ENCODE peak calls at places on chromosome 22, in five cellular contexts. One of them, this sample, is unnamed. For H4K20me1, the result is how much of the 10 kb centered on the place peaks cover.

GRCh38 chr22:30286813-30287625 is 2.3 kb downstream of the CASTOR1 start:
- DNase-seq in HepG2: peak
- DNase-seq in K562: peak
- DNase-seq in SK-N-SH: peak
- DNase-seq in GM12878: no peak
- DNase-seq in this sample: peak

GRCh38 chr22:22833488-22833887 is 54.1 kb upstream of the IGLL5 start:
- DNase-seq in HepG2: no peak
- DNase-seq in K562: no peak
- DNase-seq in SK-N-SH: no peak
- DNase-seq in GM12878: no peak
- DNase-seq in this sample: no peak

GRCh38 chr22:19802001-19802880 is 41.7 kb downstream of the TBX1 start:
- DNase-seq in HepG2: no peak
- DNase-seq in K562: no peak
- DNase-seq in SK-N-SH: peak
- DNase-seq in GM12878: no peak
- DNase-seq in this sample: no peak

GRCh38 chr22:44601725-44602124 is 100.3 kb upstream of the PRR5 start:
- DNase-seq in HepG2: no peak
- DNase-seq in K562: no peak
- DNase-seq in SK-N-SH: no peak
- DNase-seq in GM12878: no peak
- DNase-seq in this sample: no peak

GRCh38 chr22:32327596-32328171 is 30.0 kb upstream of the RFPL3 start:
- DNase-seq in HepG2: no peak
- DNase-seq in K562: no peak
- DNase-seq in SK-N-SH: no peak
- DNase-seq in GM12878: no peak
- DNase-seq in this sample: no peak

GRCh38 chr22:44127353-44127752 is 53.4 kb upstream of the PARVG start:
- DNase-seq in HepG2: no peak
- DNase-seq in K562: no peak
- DNase-seq in SK-N-SH: no peak
- DNase-seq in GM12878: no peak
- DNase-seq in this sample: no peak

GRCh38 chr22:19730141-19730661 is 6.9 kb downstream of the GP1BB start:
- DNase-seq in HepG2: no peak
- DNase-seq in K562: no peak
- DNase-seq in SK-N-SH: no peak
- DNase-seq in GM12878: no peak
- DNase-seq in this sample: no peak

GRCh38 chr22:19085233-19086043 is 36.8 kb downstream of the DGCR2 start:
- DNase-seq in HepG2: peak
- DNase-seq in K562: no peak
- DNase-seq in SK-N-SH: peak
- DNase-seq in GM12878: peak
- DNase-seq in this sample: peak

GRCh38 chr22:20448630-20449029 is 11.0 kb upstream of the SCARF2 start:
- DNase-seq in HepG2: no peak
- DNase-seq in K562: no peak
- DNase-seq in SK-N-SH: no peak
- DNase-seq in GM12878: no peak
- DNase-seq in this sample: no peak

GRCh38 chr22:19287889-19288288 is 3.6 kb downstream of the CLTCL1 start:
- DNase-seq in HepG2: no peak
- DNase-seq in K562: no peak
- DNase-seq in SK-N-SH: no peak
- DNase-seq in GM12878: no peak
- DNase-seq in this sample: peak

GRCh38 chr22:19353363-19354131 is 62.0 kb upstream of the CLTCL1 start:
- DNase-seq in HepG2: no peak
- DNase-seq in K562: no peak
- DNase-seq in SK-N-SH: no peak
- DNase-seq in GM12878: no peak
- DNase-seq in this sample: no peak

GRCh38 chr22:43243275-43243768 is 56.4 kb upstream of the TTLL12 start:
- DNase-seq in HepG2: no peak
- DNase-seq in K562: no peak
- DNase-seq in SK-N-SH: no peak
- DNase-seq in GM12878: no peak
- DNase-seq in this sample: no peak

GRCh38 chr22:18110194-18110943 is at the start of gene TUBA8:
- DNase-seq in HepG2: no peak
- DNase-seq in K562: no peak
- DNase-seq in SK-N-SH: peak
- DNase-seq in GM12878: no peak
- DNase-seq in this sample: peak

GRCh38 chr22:27804683-27805297 is 3.2 kb upstream of the MN1 start:
- DNase-seq in HepG2: peak
- DNase-seq in K562: peak
- DNase-seq in SK-N-SH: peak
- DNase-seq in GM12878: no peak
- DNase-seq in this sample: peak

DNA sequence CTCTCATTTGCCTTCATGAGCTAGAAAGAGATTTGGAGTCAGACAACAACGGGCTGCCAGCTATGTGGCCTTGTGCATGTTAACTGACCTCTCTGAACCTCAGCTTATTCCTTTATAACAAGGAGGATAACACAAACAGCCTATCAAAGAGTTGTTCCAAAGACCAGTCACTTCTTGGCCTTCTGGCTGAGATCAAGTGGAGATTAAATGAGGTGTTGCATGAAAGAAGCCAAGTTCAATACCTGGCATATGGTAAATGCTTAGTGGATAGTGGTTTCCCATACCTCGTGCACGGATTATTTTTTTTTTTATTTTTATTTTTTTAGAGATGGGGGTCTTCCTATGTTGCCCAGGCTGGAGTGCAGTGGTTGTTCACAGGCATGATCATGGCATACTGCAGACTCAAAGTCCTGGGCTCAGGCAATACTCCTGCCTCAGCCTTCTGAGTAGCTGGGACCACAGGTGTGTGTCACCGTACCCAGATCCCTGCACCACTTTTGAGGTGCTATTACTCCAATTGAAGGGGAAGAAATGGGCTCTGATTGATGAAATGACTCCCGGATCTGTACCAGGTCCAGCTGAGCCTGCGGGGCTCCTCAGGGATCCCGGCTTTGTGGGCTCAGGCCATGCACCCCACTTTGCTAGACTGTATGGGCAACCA is 4.9 kb downstream of the LGALS1 start:
- DNase-seq in HepG2: no peak
- DNase-seq in K562: no peak
- DNase-seq in SK-N-SH: no peak
- DNase-seq in GM12878: no peak
- DNase-seq in this sample: peak
- TF ChIP-seq SMC3 in HepG2: no peak
- TF ChIP-seq SMC3 in K562: no peak
- TF ChIP-seq SMC3 in SK-N-SH: no peak
- TF ChIP-seq SMC3 in GM12878: no peak
- TF ChIP-seq SMC3 in this sample: no peak

GRCh38 chr22:40067639-40068038 is 72.9 kb downstream of the FAM83F start:
- DNase-seq in HepG2: no peak
- DNase-seq in K562: no peak
- DNase-seq in SK-N-SH: no peak
- DNase-seq in GM12878: no peak
- DNase-seq in this sample: no peak
- H4K20me1 ChIP-seq in HepG2: under half
- H4K20me1 ChIP-seq in K562: under half
- H4K20me1 ChIP-seq in SK-N-SH: under half
- H4K20me1 ChIP-seq in GM12878: under half
- H4K20me1 ChIP-seq in this sample: under half

GRCh38 chr22:46833228-46833627 is 70.8 kb downstream of the TBC1D22A start:
- DNase-seq in HepG2: peak
- DNase-seq in K562: no peak
- DNase-seq in SK-N-SH: no peak
- DNase-seq in GM12878: no peak
- DNase-seq in this sample: peak

GRCh38 chr22:46829140-46829891 is 66.9 kb downstream of the TBC1D22A start:
- DNase-seq in HepG2: no peak
- DNase-seq in K562: no peak
- DNase-seq in SK-N-SH: peak
- DNase-seq in GM12878: no peak
- DNase-seq in this sample: peak

GRCh38 chr22:46828323-46829139 is 66.1 kb downstream of the TBC1D22A start:
- DNase-seq in HepG2: no peak
- DNase-seq in K562: no peak
- DNase-seq in SK-N-SH: peak
- DNase-seq in GM12878: no peak
- DNase-seq in this sample: no peak

GRCh38 chr22:46830001-46830715 is 67.7 kb downstream of the TBC1D22A start:
- DNase-seq in HepG2: no peak
- DNase-seq in K562: no peak
- DNase-seq in SK-N-SH: peak
- DNase-seq in GM12878: no peak
- DNase-seq in this sample: peak

GRCh38 chr22:46830841-46831240 is 68.4 kb downstream of the TBC1D22A start:
- DNase-seq in HepG2: no peak
- DNase-seq in K562: no peak
- DNase-seq in SK-N-SH: no peak
- DNase-seq in GM12878: no peak
- DNase-seq in this sample: peak
- H3K9ac ChIP-seq in HepG2: no peak
- H3K9ac ChIP-seq in K562: no peak
- H3K9ac ChIP-seq in SK-N-SH: peak
- H3K9ac ChIP-seq in GM12878: no peak
- H3K9ac ChIP-seq in this sample: no peak

GRCh38 chr22:25487508-25487907 is 77.0 kb upstream of the GRK3 start:
- DNase-seq in HepG2: no peak
- DNase-seq in K562: no peak
- DNase-seq in SK-N-SH: no peak
- DNase-seq in GM12878: no peak
- DNase-seq in this sample: no peak

GRCh38 chr22:25485626-25486545 is 78.6 kb upstream of the GRK3 start:
- DNase-seq in HepG2: no peak
- DNase-seq in K562: no peak
- DNase-seq in SK-N-SH: no peak
- DNase-seq in GM12878: peak
- DNase-seq in this sample: peak

GRCh38 chr22:25490869-25491268 is 73.6 kb upstream of the GRK3 start:
- DNase-seq in HepG2: no peak
- DNase-seq in K562: no peak
- DNase-seq in SK-N-SH: no peak
- DNase-seq in GM12878: no peak
- DNase-seq in this sample: no peak

GRCh38 chr22:25489947-25490346 is 74.5 kb upstream of the GRK3 start:
- DNase-seq in HepG2: no peak
- DNase-seq in K562: no peak
- DNase-seq in SK-N-SH: no peak
- DNase-seq in GM12878: no peak
- DNase-seq in this sample: no peak

DNA sequence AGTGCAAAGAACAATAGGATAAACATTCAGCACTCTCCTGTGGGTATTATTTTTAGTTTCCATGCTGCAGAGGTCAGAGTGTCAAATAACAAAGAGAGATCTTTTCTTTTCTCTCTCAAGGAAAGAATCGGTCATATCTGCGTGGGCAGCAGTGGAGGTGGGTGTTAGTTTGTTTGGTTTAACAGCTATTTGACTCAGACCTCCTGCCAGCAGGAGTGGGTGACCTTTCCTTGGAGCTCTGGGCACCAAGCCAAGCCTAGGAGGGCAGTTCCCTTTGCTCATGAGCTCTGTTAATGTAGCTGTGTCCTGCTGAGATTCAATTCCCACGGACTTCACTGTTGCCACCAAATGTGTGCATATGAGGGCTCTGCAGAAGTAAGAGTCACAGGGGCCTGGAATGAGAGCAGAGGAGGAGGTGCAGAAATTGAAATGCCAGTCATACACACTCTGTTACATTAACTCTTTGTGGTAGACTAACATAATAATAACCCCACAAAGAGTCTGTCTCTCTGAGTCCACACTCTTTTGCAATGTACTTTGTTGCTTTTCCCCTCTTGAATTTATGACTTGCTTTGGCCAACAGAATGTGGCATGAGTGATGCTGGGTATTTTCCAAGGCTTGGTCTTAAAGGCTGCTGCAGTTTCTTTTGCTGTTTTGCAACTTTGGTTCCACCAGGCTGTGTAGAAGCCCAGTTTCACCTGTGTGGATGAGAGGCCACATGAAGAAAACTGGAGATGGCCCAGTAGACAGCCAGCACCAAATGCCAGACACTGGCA is 76.0 kb upstream of the GRK3 start:
- DNase-seq in HepG2: peak
- DNase-seq in K562: no peak
- DNase-seq in SK-N-SH: peak
- DNase-seq in GM12878: peak
- DNase-seq in this sample: peak
- TF ChIP-seq SMC3 in HepG2: no peak
- TF ChIP-seq SMC3 in K562: no peak
- TF ChIP-seq SMC3 in SK-N-SH: no peak
- TF ChIP-seq SMC3 in GM12878: no peak
- TF ChIP-seq SMC3 in this sample: no peak

DNA sequence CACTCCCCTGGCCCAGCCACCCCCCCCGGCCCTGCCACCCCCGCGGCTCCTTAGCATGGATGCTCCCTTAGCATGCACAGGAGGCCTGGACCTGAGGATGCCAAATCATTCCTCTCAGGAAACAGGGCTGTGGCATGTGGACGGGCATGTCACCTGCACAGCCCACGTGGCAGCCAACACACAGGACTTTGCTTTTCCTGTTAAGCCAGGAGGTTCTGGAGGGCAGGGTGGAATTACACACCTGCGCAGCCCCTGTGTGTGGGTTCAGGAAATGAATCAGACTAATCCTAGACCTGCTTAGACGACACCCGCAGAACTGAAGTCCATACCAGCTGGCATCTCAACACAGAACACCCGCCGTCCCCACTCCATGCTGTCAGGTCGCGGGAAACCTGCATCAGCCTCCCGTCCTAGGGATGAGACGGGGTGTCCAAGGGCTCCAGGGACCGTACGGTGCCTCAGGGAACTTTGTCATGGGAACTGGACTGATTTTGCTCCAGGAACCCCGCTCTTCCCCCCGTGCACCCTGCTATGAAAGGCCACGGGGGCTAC is 10.2 kb downstream of the CERK start:
- DNase-seq in HepG2: no peak
- DNase-seq in K562: no peak
- DNase-seq in SK-N-SH: no peak
- DNase-seq in GM12878: no peak
- DNase-seq in this sample: no peak
- H4K20me1 ChIP-seq in HepG2: under half
- H4K20me1 ChIP-seq in K562: under half
- H4K20me1 ChIP-seq in SK-N-SH: half or more
- H4K20me1 ChIP-seq in GM12878: under half
- H4K20me1 ChIP-seq in this sample: half or more

GRCh38 chr22:49855491-49855911 is 1.9 kb downstream of the ZBED4 start:
- DNase-seq in HepG2: no peak
- DNase-seq in K562: no peak
- DNase-seq in SK-N-SH: no peak
- DNase-seq in GM12878: no peak
- DNase-seq in this sample: peak
- H3K9ac ChIP-seq in HepG2: peak
- H3K9ac ChIP-seq in K562: peak
- H3K9ac ChIP-seq in SK-N-SH: peak
- H3K9ac ChIP-seq in GM12878: peak
- H3K9ac ChIP-seq in this sample: peak

GRCh38 chr22:49303781-49304461 is 523.8 kb downstream of the BRD1 start:
- DNase-seq in HepG2: no peak
- DNase-seq in K562: no peak
- DNase-seq in SK-N-SH: no peak
- DNase-seq in GM12878: no peak
- DNase-seq in this sample: no peak
- TF ChIP-seq SMC3 in HepG2: no peak
- TF ChIP-seq SMC3 in K562: no peak
- TF ChIP-seq SMC3 in SK-N-SH: no peak
- TF ChIP-seq SMC3 in GM12878: no peak
- TF ChIP-seq SMC3 in this sample: no peak

GRCh38 chr22:36330655-36331305 is 57.0 kb downstream of the MYH9 start:
- DNase-seq in HepG2: no peak
- DNase-seq in K562: no peak
- DNase-seq in SK-N-SH: no peak
- DNase-seq in GM12878: no peak
- DNase-seq in this sample: peak
- H4K20me1 ChIP-seq in HepG2: under half
- H4K20me1 ChIP-seq in K562: under half
- H4K20me1 ChIP-seq in SK-N-SH: under half
- H4K20me1 ChIP-seq in GM12878: under half
- H4K20me1 ChIP-seq in this sample: half or more

This sample was measured in IMR-90.